ENCODE peak calls at places on chromosomes 2 and 18, in four cellular contexts. One of them, this sample, is unnamed.
A peak's percentile ranks its signal among the peaks of the same experiment; 100 is the strongest.

GRCh38 chr18:78292602-78293001 is 687.0 kb upstream of the SALL3 start:
- DNase-seq in HepG2: no peak
- DNase-seq in K562: no peak
- DNase-seq in A549: no peak
- DNase-seq in this sample: no peak

GRCh38 chr2:441258-442023 is 153.6 kb upstream of the ALKAL2 start:
- DNase-seq in HepG2: no peak
- DNase-seq in K562: no peak
- DNase-seq in A549: no peak
- DNase-seq in this sample: no peak

GRCh38 chr2:201500534-201500933 is 49.0 kb downstream of the STRADB start:
- DNase-seq in HepG2: no peak
- DNase-seq in K562: no peak
- DNase-seq in A549: no peak
- DNase-seq in this sample: no peak

GRCh38 chr18:8242306-8242705 is 366.9 kb upstream of the RAB12 start:
- DNase-seq in HepG2: no peak
- DNase-seq in K562: no peak
- DNase-seq in A549: no peak
- DNase-seq in this sample: no peak

GRCh38 chr2:55155764-55156221 is 76.3 kb downstream of the CLHC1 start:
- DNase-seq in HepG2: no peak
- DNase-seq in K562: no peak
- DNase-seq in A549: no peak
- DNase-seq in this sample: no peak

GRCh38 chr18:12564378-12564777 is 93.5 kb downstream of the SPIRE1 start:
- DNase-seq in HepG2: no peak
- DNase-seq in K562: no peak
- DNase-seq in A549: no peak
- DNase-seq in this sample: no peak

GRCh38 chr2:33478968-33479691 is 2.7 kb downstream of the RASGRP3 start:
- DNase-seq in HepG2: no peak
- DNase-seq in K562: peak; percentile 48
- DNase-seq in A549: no peak
- DNase-seq in this sample: peak; percentile 42

GRCh38 chr2:27306136-27306535 is 2.1 kb downstream of the UCN start:
- DNase-seq in HepG2: no peak
- DNase-seq in K562: no peak
- DNase-seq in A549: no peak
- DNase-seq in this sample: no peak

GRCh38 chr18:48842259-48843061 is 108.3 kb downstream of the SMAD7 start:
- DNase-seq in HepG2: no peak
- DNase-seq in K562: peak; percentile 32
- DNase-seq in A549: no peak
- DNase-seq in this sample: peak; percentile 95

GRCh38 chr2:28567076-28567471 is 71.2 kb downstream of the PLB1 start:
- DNase-seq in HepG2: no peak
- DNase-seq in K562: peak; percentile 22
- DNase-seq in A549: peak; percentile 30
- DNase-seq in this sample: no peak

GRCh38 chr2:10097352-10098148 is 17.3 kb upstream of the CYS1 start:
- DNase-seq in HepG2: peak; percentile 61
- DNase-seq in K562: peak; percentile 79
- DNase-seq in A549: peak; percentile 97
- DNase-seq in this sample: peak; percentile 54

GRCh38 chr18:38028941-38029340 is 463.3 kb upstream of the CELF4 start:
- DNase-seq in HepG2: no peak
- DNase-seq in K562: no peak
- DNase-seq in A549: no peak
- DNase-seq in this sample: no peak

GRCh38 chr2:26591619-26592505 is 49.3 kb downstream of the CIB4 start:
- DNase-seq in HepG2: no peak
- DNase-seq in K562: no peak
- DNase-seq in A549: no peak
- DNase-seq in this sample: no peak

GRCh38 chr2:240999001-240999791 is 778 bp downstream of the SNED1 start:
- DNase-seq in HepG2: no peak
- DNase-seq in K562: no peak
- DNase-seq in A549: no peak
- DNase-seq in this sample: no peak

GRCh38 chr2:42927334-42928160 is 135.2 kb upstream of the HAAO start:
- DNase-seq in HepG2: peak; percentile 46
- DNase-seq in K562: peak; percentile 86
- DNase-seq in A549: no peak
- DNase-seq in this sample: peak; percentile 92
- TF ChIP-seq MYC in HepG2: peak; percentile 41
- TF ChIP-seq MYC in K562: no peak
- TF ChIP-seq MYC in A549: no peak
- TF ChIP-seq MYC in this sample: no peak

GRCh38 chr2:150099805-150100204 is 387.7 kb downstream of the RND3 start:
- DNase-seq in HepG2: no peak
- DNase-seq in K562: no peak
- DNase-seq in A549: no peak
- DNase-seq in this sample: no peak

GRCh38 chr2:150101947-150102346 is 385.5 kb downstream of the RND3 start:
- DNase-seq in HepG2: no peak
- DNase-seq in K562: no peak
- DNase-seq in A549: no peak
- DNase-seq in this sample: peak; percentile 17

GRCh38 chr2:150097891-150098595 is 389.4 kb downstream of the RND3 start:
- DNase-seq in HepG2: no peak
- DNase-seq in K562: no peak
- DNase-seq in A549: no peak
- DNase-seq in this sample: peak; percentile 91

GRCh38 chr2:150100834-150101233 is 386.6 kb downstream of the RND3 start:
- DNase-seq in HepG2: no peak
- DNase-seq in K562: no peak
- DNase-seq in A549: no peak
- DNase-seq in this sample: no peak

GRCh38 chr2:150100311-150100710 is 387.2 kb downstream of the RND3 start:
- DNase-seq in HepG2: no peak
- DNase-seq in K562: no peak
- DNase-seq in A549: no peak
- DNase-seq in this sample: no peak
- TF ChIP-seq JUN in HepG2: no peak
- TF ChIP-seq JUN in K562: no peak
- TF ChIP-seq JUN in A549: no peak
- TF ChIP-seq JUN in this sample: no peak

DNA sequence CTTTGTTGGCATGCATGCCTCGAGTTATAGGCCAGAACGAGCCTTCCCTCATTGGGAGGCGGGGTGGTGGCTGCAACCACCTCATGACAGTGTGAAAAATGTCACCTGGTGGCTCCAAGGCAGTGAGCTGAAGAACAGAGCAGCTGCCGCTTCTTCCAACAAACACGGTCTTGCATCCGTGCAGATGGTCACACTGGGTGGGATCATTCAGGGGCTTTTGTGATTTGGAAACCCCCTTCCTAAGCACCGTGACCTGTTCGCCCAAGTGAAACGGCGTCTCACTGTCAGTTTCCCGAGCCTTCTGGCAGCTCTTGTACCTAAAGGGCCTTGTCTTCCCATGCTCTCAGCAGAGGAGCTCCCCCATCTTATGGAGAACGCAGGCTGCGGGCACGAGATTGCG is 159.7 kb downstream of the NAPG start:
- DNase-seq in HepG2: no peak
- DNase-seq in K562: no peak
- DNase-seq in A549: no peak
- DNase-seq in this sample: no peak
- TF ChIP-seq MYC in HepG2: no peak
- TF ChIP-seq MYC in K562: no peak
- TF ChIP-seq MYC in A549: no peak
- TF ChIP-seq MYC in this sample: no peak

GRCh38 chr2:62471816-62472215 is 34.2 kb downstream of the TMEM17 start:
- DNase-seq in HepG2: no peak
- DNase-seq in K562: no peak
- DNase-seq in A549: no peak
- DNase-seq in this sample: no peak
- TF ChIP-seq JUN in HepG2: no peak
- TF ChIP-seq JUN in K562: no peak
- TF ChIP-seq JUN in A549: no peak
- TF ChIP-seq JUN in this sample: no peak

GRCh38 chr2:233098615-233099014 is 38.5 kb downstream of the INPP5D start:
- DNase-seq in HepG2: peak; percentile 31
- DNase-seq in K562: peak; percentile 28
- DNase-seq in A549: no peak
- DNase-seq in this sample: no peak

GRCh38 chr2:233096006-233096405 is 35.9 kb downstream of the INPP5D start:
- DNase-seq in HepG2: no peak
- DNase-seq in K562: no peak
- DNase-seq in A549: no peak
- DNase-seq in this sample: no peak

GRCh38 chr2:233105156-233105895 is 45.2 kb downstream of the INPP5D start:
- DNase-seq in HepG2: no peak
- DNase-seq in K562: no peak
- DNase-seq in A549: no peak
- DNase-seq in this sample: no peak

GRCh38 chr2:233101826-233102225 is 41.7 kb downstream of the INPP5D start:
- DNase-seq in HepG2: no peak
- DNase-seq in K562: no peak
- DNase-seq in A549: no peak
- DNase-seq in this sample: no peak

GRCh38 chr2:233100192-233100998 is 40.3 kb downstream of the INPP5D start:
- DNase-seq in HepG2: no peak
- DNase-seq in K562: no peak
- DNase-seq in A549: no peak
- DNase-seq in this sample: no peak
- TF ChIP-seq MYC in HepG2: no peak
- TF ChIP-seq MYC in K562: no peak
- TF ChIP-seq MYC in A549: no peak
- TF ChIP-seq MYC in this sample: no peak

GRCh38 chr2:159710601-159711180 is 1.6 kb upstream of the MARCHF7 start:
- DNase-seq in HepG2: no peak
- DNase-seq in K562: peak; percentile 29
- DNase-seq in A549: no peak
- DNase-seq in this sample: peak; percentile 81
- TF ChIP-seq JUN in HepG2: no peak
- TF ChIP-seq JUN in K562: no peak
- TF ChIP-seq JUN in A549: no peak
- TF ChIP-seq JUN in this sample: peak; percentile 43